ENCODE peak calls at places on chromosomes 2 and 18, in eight cellular contexts. W is PC-3; U is aorta; H is Right ventricle myocardium superior; J is stimulated activated naive CD8-positive, alpha-beta T cell treated with anti-CD3 and anti-CD28 coated beads, Interleukin-15, Interleukin-2, amounts not matched to agents 100 U/mL and 50 U/mL, for 24 hours; P is CD8-positive, alpha-beta T cell; A is stimulated activated effector memory CD8-positive, alpha-beta T cell treated with anti-CD3 and anti-CD28 coated beads, Interleukin-12 subunit alpha, Interleukin-12 subunit beta, amount 100 ng/mL, for 72 hours; B is naive thymus-derived CD8-positive, alpha-beta T cell. R is an unnamed sample.

GRCh38 chr2:20223345-20224190 is 1.4 kb downstream of the SDC1 start:
- ATAC-seq in W (peak), U (peak), H (peak), J (peak), P (no peak), A (peak), B (peak), R (peak)

GRCh38 chr18:60732146-60732545 is 359.6 kb upstream of the MC4R start:
- ATAC-seq in W (no peak), U (no peak), H (no peak), J (no peak), P (no peak), A (no peak), B (no peak), R (no peak)

GRCh38 chr18:61606068-61606660 is 272.9 kb downstream of the CDH20 start:
- ATAC-seq in W (no peak), U (peak), H (peak), J (no peak), P (no peak), A (no peak), B (no peak), R (peak)

GRCh38 chr18:69995774-69996173 is 48.1 kb upstream of the CD226 start:
- ATAC-seq in W (no peak), U (no peak), H (no peak), J (no peak), P (no peak), A (no peak), B (no peak), R (no peak)

GRCh38 chr18:23575309-23575651 is 11.0 kb downstream of the NPC1 start:
- ATAC-seq in W (no peak), U (no peak), H (no peak), J (no peak), P (no peak), A (no peak), B (no peak), R (no peak)

GRCh38 chr2:9763356-9764152 is 79.7 kb upstream of the TAF1B start:
- ATAC-seq in W (peak), U (no peak), H (peak), J (peak), P (no peak), A (peak), B (no peak), R (no peak)

GRCh38 chr18:11268691-11269686 is 119.6 kb upstream of the PIEZO2 start:
- ATAC-seq in W (no peak), U (peak), H (peak), J (no peak), P (no peak), A (no peak), B (no peak), R (peak)

GRCh38 chr2:163987175-163987574 is 251.4 kb upstream of the FIGN start:
- ATAC-seq in W (no peak), U (no peak), H (no peak), J (no peak), P (no peak), A (no peak), B (no peak), R (no peak)

GRCh38 chr2:158034198-158034831 is 67.4 kb upstream of the UPP2 start:
- ATAC-seq in W (peak), U (peak), H (peak), J (peak), P (no peak), A (peak), B (no peak), R (no peak)

GRCh38 chr2:148756292-148756975 is 111.9 kb downstream of the EPC2 start:
- ATAC-seq in W (peak), U (no peak), H (no peak), J (peak), P (no peak), A (peak), B (no peak), R (no peak)

GRCh38 chr18:31273812-31274527 is 44.0 kb upstream of the DSG1 start:
- ATAC-seq in W (no peak), U (no peak), H (peak), J (no peak), P (no peak), A (no peak), B (no peak), R (no peak)

GRCh38 chr2:181140414-181140813 is 160.0 kb downstream of the UBE2E3 start:
- ATAC-seq in W (no peak), U (no peak), H (peak), J (no peak), P (peak), A (no peak), B (peak), R (no peak)

GRCh38 chr2:9654429-9655100 is 23.8 kb upstream of the YWHAQ start:
- ATAC-seq in W (no peak), U (peak), H (peak), J (no peak), P (no peak), A (no peak), B (no peak), R (no peak)

GRCh38 chr2:120238728-120239487 is 13.7 kb upstream of the RALB start:
- ATAC-seq in W (peak), U (peak), H (peak), J (no peak), P (no peak), A (peak), B (no peak), R (peak)

GRCh38 chr18:47985837-47986236 is 55.4 kb upstream of the SMAD2 start:
- ATAC-seq in W (no peak), U (no peak), H (no peak), J (no peak), P (no peak), A (no peak), B (no peak), R (no peak)

R was measured in gastroesophageal sphincter.